ENCODE peak calls at places on chromosomes 5 and 9, in five cellular contexts. One of them, this sample, is unnamed. For H3K36me3 and H3K4me1, the result is how much of the 10 kb centered on the place peaks cover.

GRCh38 chr5:157248771-157249475 is 17.0 kb upstream of the CYFIP2 start:
- DNase-seq in naive thymus-derived CD4-positive, alpha-beta T cell: no peak
- DNase-seq in heart right ventricle: no peak
- DNase-seq in aorta: no peak
- DNase-seq in mesendoderm: no peak
- DNase-seq in this sample: no peak

GRCh38 chr9:121301881-121302286 is 33.9 kb downstream of the GSN start:
- DNase-seq in naive thymus-derived CD4-positive, alpha-beta T cell: no peak
- DNase-seq in heart right ventricle: no peak
- DNase-seq in aorta: peak
- DNase-seq in mesendoderm: no peak
- DNase-seq in this sample: peak

GRCh38 chr5:157431544-157432200 is 28.3 kb upstream of the NIPAL4 start:
- DNase-seq in naive thymus-derived CD4-positive, alpha-beta T cell: peak
- DNase-seq in heart right ventricle: no peak
- DNase-seq in aorta: no peak
- DNase-seq in mesendoderm: peak
- DNase-seq in this sample: no peak

GRCh38 chr9:104009853-104010252 is 84.3 kb upstream of the SMC2 start:
- DNase-seq in naive thymus-derived CD4-positive, alpha-beta T cell: no peak
- DNase-seq in heart right ventricle: no peak
- DNase-seq in aorta: no peak
- DNase-seq in mesendoderm: no peak
- DNase-seq in this sample: no peak

GRCh38 chr5:157106668-157107461 is 2.0 kb downstream of the HAVCR2 start:
- DNase-seq in naive thymus-derived CD4-positive, alpha-beta T cell: no peak
- DNase-seq in heart right ventricle: peak
- DNase-seq in aorta: peak
- DNase-seq in mesendoderm: no peak
- DNase-seq in this sample: no peak

GRCh38 chr5:31751620-31752019 is 112.7 kb downstream of the PDZD2 start:
- DNase-seq in naive thymus-derived CD4-positive, alpha-beta T cell: no peak
- DNase-seq in heart right ventricle: no peak
- DNase-seq in aorta: no peak
- DNase-seq in mesendoderm: no peak
- DNase-seq in this sample: no peak

GRCh38 chr9:69931340-69931739 is 110.7 kb downstream of the CFAP95 start:
- DNase-seq in naive thymus-derived CD4-positive, alpha-beta T cell: no peak
- DNase-seq in heart right ventricle: no peak
- DNase-seq in aorta: no peak
- DNase-seq in mesendoderm: peak
- DNase-seq in this sample: no peak

GRCh38 chr9:114327749-114328148 is 1.9 kb upstream of the ORM2 start:
- DNase-seq in naive thymus-derived CD4-positive, alpha-beta T cell: no peak
- DNase-seq in heart right ventricle: no peak
- DNase-seq in aorta: peak
- DNase-seq in mesendoderm: no peak
- DNase-seq in this sample: no peak

GRCh38 chr9:131237931-131238401 is 38.3 kb downstream of the FAM78A start:
- DNase-seq in naive thymus-derived CD4-positive, alpha-beta T cell: peak
- DNase-seq in heart right ventricle: peak
- DNase-seq in aorta: peak
- DNase-seq in mesendoderm: peak
- DNase-seq in this sample: peak

GRCh38 chr9:13367784-13368183 is 88.3 kb upstream of the MPDZ start:
- DNase-seq in naive thymus-derived CD4-positive, alpha-beta T cell: no peak
- DNase-seq in heart right ventricle: no peak
- DNase-seq in aorta: no peak
- DNase-seq in mesendoderm: no peak
- DNase-seq in this sample: no peak

GRCh38 chr9:132162764-132163456 is 1.1 kb downstream of the NTNG2 start:
- DNase-seq in naive thymus-derived CD4-positive, alpha-beta T cell: no peak
- DNase-seq in heart right ventricle: no peak
- DNase-seq in aorta: no peak
- DNase-seq in mesendoderm: no peak
- DNase-seq in this sample: peak

GRCh38 chr5:126658526-126658925 is 57.8 kb downstream of the PHAX start:
- DNase-seq in naive thymus-derived CD4-positive, alpha-beta T cell: no peak
- DNase-seq in heart right ventricle: no peak
- DNase-seq in aorta: no peak
- DNase-seq in mesendoderm: no peak
- DNase-seq in this sample: no peak

GRCh38 chr9:108784128-108784490 is 71.7 kb downstream of the ACTL7B start:
- DNase-seq in naive thymus-derived CD4-positive, alpha-beta T cell: no peak
- DNase-seq in heart right ventricle: no peak
- DNase-seq in aorta: no peak
- DNase-seq in mesendoderm: no peak
- DNase-seq in this sample: no peak

GRCh38 chr5:78964889-78965288 is 20.2 kb downstream of the ARSB start:
- DNase-seq in naive thymus-derived CD4-positive, alpha-beta T cell: no peak
- DNase-seq in heart right ventricle: no peak
- DNase-seq in aorta: no peak
- DNase-seq in mesendoderm: peak
- DNase-seq in this sample: no peak

GRCh38 chr9:127763918-127764384 is 14.5 kb downstream of the SH2D3C start:
- DNase-seq in naive thymus-derived CD4-positive, alpha-beta T cell: no peak
- DNase-seq in heart right ventricle: peak
- DNase-seq in aorta: peak
- DNase-seq in mesendoderm: peak
- DNase-seq in this sample: peak

GRCh38 chr5:34655354-34655991 is 655 bp upstream of the RAI14 start:
- DNase-seq in naive thymus-derived CD4-positive, alpha-beta T cell: peak
- DNase-seq in heart right ventricle: peak
- DNase-seq in aorta: no peak
- DNase-seq in mesendoderm: peak
- DNase-seq in this sample: no peak

GRCh38 chr5:141431286-141431685 is 979 bp downstream of the PCDHGA12 start:
- DNase-seq in naive thymus-derived CD4-positive, alpha-beta T cell: no peak
- DNase-seq in heart right ventricle: no peak
- DNase-seq in aorta: no peak
- DNase-seq in mesendoderm: no peak
- DNase-seq in this sample: no peak

GRCh38 chr5:170636206-170636605 is 132.4 kb downstream of the KCNIP1 start:
- DNase-seq in naive thymus-derived CD4-positive, alpha-beta T cell: no peak
- DNase-seq in heart right ventricle: no peak
- DNase-seq in aorta: peak
- DNase-seq in mesendoderm: no peak
- DNase-seq in this sample: no peak

GRCh38 chr9:7174884-7175283 is 417.1 kb downstream of the KDM4C start:
- DNase-seq in naive thymus-derived CD4-positive, alpha-beta T cell: no peak
- DNase-seq in heart right ventricle: no peak
- DNase-seq in aorta: no peak
- DNase-seq in mesendoderm: no peak
- DNase-seq in this sample: no peak

GRCh38 chr9:112327718-112328450 is 5.5 kb downstream of the PTBP3 start:
- DNase-seq in naive thymus-derived CD4-positive, alpha-beta T cell: no peak
- DNase-seq in heart right ventricle: no peak
- DNase-seq in aorta: no peak
- DNase-seq in mesendoderm: no peak
- DNase-seq in this sample: no peak

GRCh38 chr9:91963711-91964240 is 13.7 kb upstream of the ROR2 start:
- DNase-seq in naive thymus-derived CD4-positive, alpha-beta T cell: no peak
- DNase-seq in heart right ventricle: no peak
- DNase-seq in aorta: no peak
- DNase-seq in mesendoderm: no peak
- DNase-seq in this sample: no peak

GRCh38 chr9:91953723-91954122 is 3.7 kb upstream of the ROR2 start:
- DNase-seq in naive thymus-derived CD4-positive, alpha-beta T cell: no peak
- DNase-seq in heart right ventricle: no peak
- DNase-seq in aorta: no peak
- DNase-seq in mesendoderm: peak
- DNase-seq in this sample: no peak

GRCh38 chr9:91954841-91955471 is 4.9 kb upstream of the ROR2 start:
- DNase-seq in naive thymus-derived CD4-positive, alpha-beta T cell: no peak
- DNase-seq in heart right ventricle: no peak
- DNase-seq in aorta: no peak
- DNase-seq in mesendoderm: peak
- DNase-seq in this sample: no peak

GRCh38 chr9:91960367-91960766 is 10.3 kb upstream of the ROR2 start:
- DNase-seq in naive thymus-derived CD4-positive, alpha-beta T cell: no peak
- DNase-seq in heart right ventricle: no peak
- DNase-seq in aorta: no peak
- DNase-seq in mesendoderm: no peak
- DNase-seq in this sample: no peak

DNA sequence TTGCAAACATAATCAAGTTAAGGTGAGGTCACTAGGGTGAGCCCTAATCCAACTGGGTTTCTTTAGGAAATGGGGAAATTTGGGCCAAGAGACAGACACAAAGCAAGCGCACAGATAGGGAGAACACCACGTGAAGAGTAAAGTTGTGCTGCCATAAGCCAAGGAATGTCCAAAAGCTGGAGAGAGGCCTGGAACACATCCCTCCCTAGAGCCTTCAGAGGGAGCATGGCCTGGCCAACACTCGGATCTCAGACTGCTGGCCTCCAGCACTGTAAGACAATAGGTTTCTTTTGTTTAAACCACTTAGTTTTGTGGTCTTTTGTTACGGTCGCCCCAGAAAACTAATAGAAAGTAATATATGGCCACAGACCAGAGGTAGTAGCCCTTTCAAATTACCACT is 8.2 kb upstream of the ROR2 start:
- DNase-seq in naive thymus-derived CD4-positive, alpha-beta T cell: no peak
- DNase-seq in heart right ventricle: no peak
- DNase-seq in aorta: no peak
- DNase-seq in mesendoderm: no peak
- DNase-seq in this sample: no peak
- H3K36me3 ChIP-seq in naive thymus-derived CD4-positive, alpha-beta T cell: under half
- H3K36me3 ChIP-seq in heart right ventricle: under half
- H3K36me3 ChIP-seq in aorta: under half
- H3K36me3 ChIP-seq in mesendoderm: under half
- H3K36me3 ChIP-seq in this sample: under half

GRCh38 chr9:126756238-126756637 is 48.6 kb upstream of the ZBTB43 start:
- DNase-seq in naive thymus-derived CD4-positive, alpha-beta T cell: no peak
- DNase-seq in heart right ventricle: no peak
- DNase-seq in aorta: no peak
- DNase-seq in mesendoderm: no peak
- DNase-seq in this sample: no peak

GRCh38 chr9:126755325-126755875 is 49.4 kb upstream of the ZBTB43 start:
- DNase-seq in naive thymus-derived CD4-positive, alpha-beta T cell: no peak
- DNase-seq in heart right ventricle: no peak
- DNase-seq in aorta: no peak
- DNase-seq in mesendoderm: no peak
- DNase-seq in this sample: no peak

GRCh38 chr9:126756876-126757415 is 47.9 kb upstream of the ZBTB43 start:
- DNase-seq in naive thymus-derived CD4-positive, alpha-beta T cell: no peak
- DNase-seq in heart right ventricle: no peak
- DNase-seq in aorta: no peak
- DNase-seq in mesendoderm: no peak
- DNase-seq in this sample: no peak

GRCh38 chr9:126752881-126753670 is 51.8 kb upstream of the ZBTB43 start:
- DNase-seq in naive thymus-derived CD4-positive, alpha-beta T cell: no peak
- DNase-seq in heart right ventricle: no peak
- DNase-seq in aorta: no peak
- DNase-seq in mesendoderm: no peak
- DNase-seq in this sample: no peak

DNA sequence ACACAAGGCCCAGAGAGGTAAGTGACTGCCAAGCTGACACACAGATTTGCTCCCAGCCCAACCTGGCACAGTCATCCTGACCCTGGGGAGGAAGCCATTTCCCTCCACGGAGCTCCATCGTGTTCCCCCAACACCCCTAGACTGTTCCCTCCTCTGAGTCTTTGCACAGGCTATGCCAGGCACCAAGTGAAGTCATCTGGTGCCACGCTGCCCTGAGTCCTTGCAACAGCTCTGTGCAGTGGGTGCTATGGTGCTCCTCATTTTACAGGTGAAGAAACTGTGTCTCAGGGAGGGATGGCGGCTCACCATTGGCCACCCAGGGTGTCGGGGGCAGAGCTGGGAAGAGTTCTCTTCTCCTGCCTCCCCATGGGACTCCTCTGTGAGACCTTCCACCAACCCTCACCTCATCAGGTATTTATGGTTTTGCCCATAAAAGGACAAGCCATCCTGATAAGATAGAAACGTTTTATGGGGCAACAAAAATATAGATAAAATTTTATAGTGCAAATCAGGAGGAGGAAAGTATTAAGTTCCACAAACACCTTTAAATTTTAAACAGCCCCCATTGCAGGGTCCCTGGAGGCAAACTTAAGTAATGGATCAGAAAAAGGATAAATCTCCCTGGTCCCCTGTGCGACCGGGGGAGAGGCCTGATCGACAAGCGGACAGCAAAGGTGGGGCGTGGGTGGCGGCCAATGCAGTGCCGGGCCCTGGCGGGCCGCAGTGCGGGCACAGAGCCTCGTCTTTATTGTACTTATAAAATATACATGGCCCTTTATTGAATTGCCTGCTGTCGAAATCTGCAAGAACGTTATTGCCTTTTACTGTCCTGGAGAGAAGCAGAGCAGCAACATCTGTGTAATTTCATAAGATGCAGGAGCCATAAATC is 50.2 kb upstream of the ZBTB43 start:
- DNase-seq in naive thymus-derived CD4-positive, alpha-beta T cell: no peak
- DNase-seq in heart right ventricle: no peak
- DNase-seq in aorta: no peak
- DNase-seq in mesendoderm: no peak
- DNase-seq in this sample: no peak
- H3K4me3 ChIP-seq in naive thymus-derived CD4-positive, alpha-beta T cell: no peak
- H3K4me3 ChIP-seq in heart right ventricle: no peak
- H3K4me3 ChIP-seq in aorta: no peak
- H3K4me3 ChIP-seq in mesendoderm: no peak
- H3K4me3 ChIP-seq in this sample: no peak

GRCh38 chr9:92294297-92294676 is 790 bp upstream of the IARS1 start:
- DNase-seq in naive thymus-derived CD4-positive, alpha-beta T cell: no peak
- DNase-seq in heart right ventricle: no peak
- DNase-seq in aorta: no peak
- DNase-seq in mesendoderm: peak
- DNase-seq in this sample: no peak
- H3K4me1 ChIP-seq in naive thymus-derived CD4-positive, alpha-beta T cell: under half
- H3K4me1 ChIP-seq in heart right ventricle: under half
- H3K4me1 ChIP-seq in aorta: under half
- H3K4me1 ChIP-seq in mesendoderm: under half
- H3K4me1 ChIP-seq in this sample: under half

GRCh38 chr9:34096751-34097150 is 29.7 kb downstream of the DCAF12 start:
- DNase-seq in naive thymus-derived CD4-positive, alpha-beta T cell: no peak
- DNase-seq in heart right ventricle: no peak
- DNase-seq in aorta: no peak
- DNase-seq in mesendoderm: no peak
- DNase-seq in this sample: no peak

GRCh38 chr9:34093578-34093977 is 32.9 kb downstream of the DCAF12 start:
- DNase-seq in naive thymus-derived CD4-positive, alpha-beta T cell: no peak
- DNase-seq in heart right ventricle: no peak
- DNase-seq in aorta: no peak
- DNase-seq in mesendoderm: no peak
- DNase-seq in this sample: no peak

GRCh38 chr9:34098307-34098706 is 28.2 kb downstream of the DCAF12 start:
- DNase-seq in naive thymus-derived CD4-positive, alpha-beta T cell: no peak
- DNase-seq in heart right ventricle: no peak
- DNase-seq in aorta: no peak
- DNase-seq in mesendoderm: no peak
- DNase-seq in this sample: no peak

GRCh38 chr9:34102796-34103195 is 23.7 kb downstream of the DCAF12 start:
- DNase-seq in naive thymus-derived CD4-positive, alpha-beta T cell: no peak
- DNase-seq in heart right ventricle: no peak
- DNase-seq in aorta: no peak
- DNase-seq in mesendoderm: no peak
- DNase-seq in this sample: no peak

GRCh38 chr9:34097865-34098264 is 28.6 kb downstream of the DCAF12 start:
- DNase-seq in naive thymus-derived CD4-positive, alpha-beta T cell: no peak
- DNase-seq in heart right ventricle: no peak
- DNase-seq in aorta: no peak
- DNase-seq in mesendoderm: no peak
- DNase-seq in this sample: no peak
- H3K36me3 ChIP-seq in naive thymus-derived CD4-positive, alpha-beta T cell: under half
- H3K36me3 ChIP-seq in heart right ventricle: under half
- H3K36me3 ChIP-seq in aorta: under half
- H3K36me3 ChIP-seq in mesendoderm: under half
- H3K36me3 ChIP-seq in this sample: half or more

GRCh38 chr5:59600998-59601397 is 292.5 kb downstream of the PDE4D start:
- DNase-seq in naive thymus-derived CD4-positive, alpha-beta T cell: no peak
- DNase-seq in heart right ventricle: no peak
- DNase-seq in aorta: no peak
- DNase-seq in mesendoderm: no peak
- DNase-seq in this sample: no peak
- H3K4me3 ChIP-seq in naive thymus-derived CD4-positive, alpha-beta T cell: no peak
- H3K4me3 ChIP-seq in heart right ventricle: no peak
- H3K4me3 ChIP-seq in aorta: no peak
- H3K4me3 ChIP-seq in mesendoderm: no peak
- H3K4me3 ChIP-seq in this sample: no peak

This sample was measured in psoas muscle.